ENCODE peak calls at places on chromosome 22, in four cellular contexts. L is right lobe of liver, N is adrenal gland, C is MM.1S. E is an unnamed sample.

GRCh38 chr22:17878970-17879369 is 104.7 kb upstream of the BID start:
- DNase-seq in L (no peak), N (no peak), C (no peak), E (no peak)

GRCh38 chr22:37244114-37244921 is at the start of gene RAC2:
- DNase-seq in L (peak; percentile 82), N (peak; percentile 49), C (peak; percentile 92), E (no peak)

GRCh38 chr22:35140879-35141745 is 75.2 kb downstream of the ISX start:
- DNase-seq in L (no peak), N (no peak), C (no peak), E (peak; percentile 28)

GRCh38 chr22:30940655-30941362 is 27.8 kb downstream of the MORC2 start:
- DNase-seq in L (no peak), N (no peak), C (no peak), E (no peak)

GRCh38 chr22:29907753-29908515 is 25.0 kb downstream of the MTMR3 start:
- DNase-seq in L (peak; percentile 80), N (peak; percentile 92), C (no peak), E (peak; percentile 70)

GRCh38 chr22:28027453-28028448 is 108.7 kb upstream of the PITPNB start:
- DNase-seq in L (no peak), N (no peak), C (no peak), E (no peak)

GRCh38 chr22:43390166-43390565 is 21.6 kb upstream of the MPPED1 start:
- DNase-seq in L (no peak), N (no peak), C (no peak), E (no peak)

GRCh38 chr22:26907366-26907765 is 250.0 kb downstream of the MIAT start:
- DNase-seq in L (no peak), N (no peak), C (no peak), E (no peak)

GRCh38 chr22:38062782-38063181 is 5.6 kb downstream of the PICK1 start:
- DNase-seq in L (no peak), N (peak; percentile 56), C (no peak), E (no peak)

GRCh38 chr22:17954200-17954859 is 70.0 kb downstream of the MICAL3 start:
- DNase-seq in L (no peak), N (no peak), C (no peak), E (no peak)

GRCh38 chr22:17258015-17258827 is 39.0 kb upstream of the ADA2 start:
- DNase-seq in L (peak; percentile 57), N (peak; percentile 59), C (peak; percentile 98), E (peak; percentile 99)

GRCh38 chr22:43099095-43099494 is 9.9 kb upstream of the TTLL1 start:
- DNase-seq in L (no peak), N (peak; percentile 66), C (no peak), E (no peak)

GRCh38 chr22:35540600-35541253 is at the start of gene RASD2:
- DNase-seq in L (no peak), N (peak; percentile 27), C (peak; percentile 43), E (peak; percentile 47)

GRCh38 chr22:48371391-48371790 is 1456.3 kb downstream of the BRD1 start:
- DNase-seq in L (no peak), N (no peak), C (no peak), E (no peak)

GRCh38 chr22:38706885-38707180 is 1.1 kb downstream of the GTPBP1 start:
- DNase-seq in L (no peak), N (no peak), C (no peak), E (no peak)

GRCh38 chr22:29258407-29259252 is 9.2 kb downstream of the RHBDD3 start:
- DNase-seq in L (no peak), N (no peak), C (no peak), E (no peak)

GRCh38 chr22:27331526-27332281 is 469.9 kb downstream of the MN1 start:
- DNase-seq in L (peak; percentile 74), N (peak; percentile 52), C (no peak), E (peak; percentile 23)

GRCh38 chr22:40560551-40560950 is 76.0 kb downstream of the MRTFA start:
- DNase-seq in L (no peak), N (peak; percentile 32), C (no peak), E (no peak)

GRCh38 chr22:48713266-48714205 is 1114.1 kb downstream of the BRD1 start:
- DNase-seq in L (no peak), N (no peak), C (no peak), E (no peak)

GRCh38 chr22:37018815-37019308 is 385 bp downstream of the TST start:
- DNase-seq in L (peak; percentile 59), N (peak; percentile 77), C (no peak), E (peak; percentile 37)

GRCh38 chr22:36077261-36077660 is 48.6 kb upstream of the RBFOX2 start:
- DNase-seq in L (no peak), N (no peak), C (no peak), E (no peak)

GRCh38 chr22:22942511-22943329 is 55.1 kb downstream of the IGLL5 start:
- DNase-seq in L (peak; percentile 51), N (peak; percentile 61), C (peak; percentile 91), E (peak; percentile 87)

DNA sequence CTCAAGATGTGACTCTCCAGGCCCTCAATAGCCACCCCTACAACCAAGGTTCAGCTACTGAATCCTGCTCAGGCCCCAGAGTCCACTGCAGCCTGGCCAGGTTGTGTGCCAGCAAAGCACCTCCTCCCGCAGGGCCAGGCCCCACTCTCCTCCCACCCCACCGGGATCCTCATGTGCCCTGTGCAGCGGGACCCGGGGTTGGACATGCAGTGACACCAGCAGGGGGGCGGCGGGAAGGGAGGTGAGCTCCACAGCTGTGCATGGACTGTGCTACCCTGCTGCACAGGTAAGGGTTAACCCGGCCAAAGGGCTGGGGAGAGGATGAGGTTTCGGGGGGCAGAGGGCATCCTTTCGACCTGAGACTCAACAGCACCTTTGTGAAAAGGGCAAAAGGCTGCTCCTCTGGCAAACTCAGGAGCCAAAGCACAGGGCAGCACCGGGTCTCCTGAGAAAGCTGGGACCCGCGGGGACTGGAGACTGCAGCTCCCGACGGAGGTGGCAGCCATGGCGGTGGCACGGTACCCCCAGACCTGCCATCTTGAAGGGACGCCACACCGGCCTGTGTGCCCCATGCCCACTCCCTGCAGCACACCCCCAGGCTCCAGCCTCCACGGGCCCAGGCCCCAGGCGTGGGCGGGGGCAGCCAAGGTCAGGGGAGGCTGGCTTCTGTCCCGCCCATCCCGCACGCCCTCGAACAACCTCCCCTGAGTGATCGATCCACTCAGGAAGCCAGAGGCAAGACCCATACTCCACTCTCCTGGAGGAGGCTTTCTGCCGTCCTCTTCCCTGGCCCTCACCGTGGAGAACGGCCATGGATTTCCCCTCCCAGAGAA is 10.6 kb downstream of the PLXNB2 start:
- DNase-seq in L (no peak), N (peak; percentile 59), C (no peak), E (no peak)
- H3K4me1 ChIP-seq in L (peaks cover 82% of the 10 kb centered on the region), N (peaks cover 89% of the 10 kb centered on the region), C (no peaks in the 10 kb centered on the region), E (peaks cover 23% of the 10 kb centered on the region)

DNA sequence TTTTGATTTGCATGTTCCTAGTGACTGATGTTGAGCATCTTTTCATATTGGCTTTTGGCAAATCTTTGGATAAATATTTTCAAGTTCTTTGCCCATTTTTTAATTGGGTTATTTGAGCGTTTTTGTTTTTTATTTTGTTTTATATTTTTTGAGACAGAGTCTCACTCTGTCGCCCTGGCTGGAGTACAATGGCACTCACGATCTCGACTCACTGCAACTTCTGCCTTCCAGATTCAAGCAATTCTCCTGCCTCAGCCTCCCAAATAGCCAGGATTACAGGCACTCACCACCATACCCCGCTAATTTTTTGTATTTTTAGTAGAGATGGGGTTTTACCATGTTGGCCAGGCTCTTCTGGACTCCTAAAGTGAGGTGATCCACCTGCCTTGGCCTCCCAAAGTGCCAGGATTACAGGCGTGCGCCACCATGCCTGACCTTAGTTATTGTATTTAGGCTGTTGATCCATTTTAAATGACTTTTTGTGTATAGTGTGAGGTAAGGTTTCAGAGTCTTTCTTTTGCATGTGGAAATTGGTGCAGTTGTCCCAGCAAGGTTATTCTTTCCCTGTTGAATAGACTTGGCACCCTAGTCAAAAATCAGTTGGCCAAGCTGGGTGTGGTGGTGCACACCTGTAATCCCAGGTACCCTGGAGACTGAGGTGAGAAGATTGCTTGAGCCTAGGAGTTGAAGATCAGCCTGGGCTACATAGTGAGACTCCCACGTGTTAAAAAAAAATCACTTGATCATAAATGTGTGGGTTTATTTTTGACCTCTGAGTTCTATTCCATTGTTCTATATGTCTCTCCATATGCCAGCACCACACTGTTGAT is 23.7 kb upstream of the AIFM3 start:
- DNase-seq in L (no peak), N (no peak), C (no peak), E (no peak)
- H3K4me1 ChIP-seq in L (peaks cover 27% of the 10 kb centered on the region), N (peaks cover 29% of the 10 kb centered on the region), C (no peaks in the 10 kb centered on the region), E (no peaks in the 10 kb centered on the region)

GRCh38 chr22:32482708-32483107 is 8.1 kb downstream of the FBXO7 start:
- DNase-seq in L (no peak), N (no peak), C (no peak), E (no peak)
- H3K4me1 ChIP-seq in L (peaks cover 23% of the 10 kb centered on the region), N (peaks cover 36% of the 10 kb centered on the region), C (peaks cover 5% of the 10 kb centered on the region), E (peaks cover 5% of the 10 kb centered on the region)

GRCh38 chr22:41936894-41937169 is 10.1 kb downstream of the CENPM start:
- DNase-seq in L (no peak), N (no peak), C (no peak), E (no peak)
- H3K4me1 ChIP-seq in L (no peaks in the 10 kb centered on the region), N (peaks cover 7% of the 10 kb centered on the region), C (peaks cover 14% of the 10 kb centered on the region), E (no peaks in the 10 kb centered on the region)

DNA sequence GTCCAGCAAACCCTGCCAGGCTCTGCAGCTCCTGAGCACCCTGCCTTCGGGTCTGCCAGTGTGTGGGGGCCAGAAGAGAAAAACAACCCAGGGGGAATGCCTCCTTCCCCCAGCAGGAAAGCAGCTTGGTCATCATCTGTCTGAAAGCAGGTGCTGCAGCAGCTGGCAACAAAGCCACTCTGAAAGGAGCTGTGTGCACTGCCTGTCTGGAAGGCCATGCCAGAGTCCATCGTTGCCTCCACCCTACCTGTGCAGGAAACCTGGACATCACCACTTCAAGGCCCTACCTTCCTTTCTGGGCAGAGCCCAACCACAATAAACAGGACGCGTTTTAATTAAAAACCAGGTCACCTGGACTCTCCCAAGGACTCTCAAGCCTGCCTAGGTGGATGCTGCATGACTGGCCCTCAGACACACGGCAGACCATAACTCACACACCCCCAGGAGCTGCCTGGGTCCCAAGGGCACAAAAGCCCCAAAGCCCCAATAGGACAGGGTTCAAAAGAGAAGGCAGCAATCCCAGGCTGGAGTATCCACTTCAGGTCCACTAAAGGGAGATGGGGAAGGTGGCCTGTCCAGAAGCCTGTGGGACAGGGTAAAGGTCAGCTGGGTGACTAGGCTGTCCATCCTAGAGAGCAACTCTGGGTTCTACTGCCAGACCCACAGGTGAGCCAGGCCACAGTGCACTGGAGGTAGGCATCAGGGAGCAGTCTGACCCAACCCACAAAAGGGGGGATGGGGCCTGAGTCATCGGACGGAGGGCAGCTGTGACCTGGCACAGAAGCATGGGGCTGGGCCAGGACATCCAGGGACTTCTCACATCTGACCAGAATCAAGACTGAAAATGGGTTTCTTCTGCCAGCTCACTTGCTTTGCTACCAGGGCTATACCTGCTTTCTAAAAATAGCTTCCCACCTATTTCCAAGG is 6.1 kb downstream of the GNB1L start:
- DNase-seq in L (peak; percentile 84), N (peak; percentile 80), C (peak; percentile 82), E (no peak)
- H3K4me1 ChIP-seq in L (peaks cover 9% of the 10 kb centered on the region), N (peaks cover 17% of the 10 kb centered on the region), C (peaks cover 46% of the 10 kb centered on the region), E (peaks cover 3% of the 10 kb centered on the region)

GRCh38 chr22:24973867-24974266 is 21.4 kb downstream of the KIAA1671 start:
- DNase-seq in L (peak; percentile 66), N (no peak), C (no peak), E (no peak)

GRCh38 chr22:24969588-24970301 is 17.2 kb downstream of the KIAA1671 start:
- DNase-seq in L (peak; percentile 74), N (peak; percentile 93), C (no peak), E (no peak)

GRCh38 chr22:24975813-24976341 is 23.4 kb downstream of the KIAA1671 start:
- DNase-seq in L (no peak), N (peak; percentile 57), C (no peak), E (no peak)

GRCh38 chr22:24975125-24975640 is 22.7 kb downstream of the KIAA1671 start:
- DNase-seq in L (no peak), N (no peak), C (no peak), E (no peak)

GRCh38 chr22:24972369-24972768 is 19.9 kb downstream of the KIAA1671 start:
- DNase-seq in L (no peak), N (no peak), C (no peak), E (no peak)
- H3K4me1 ChIP-seq in L (peaks cover 3% of the 10 kb centered on the region), N (peaks cover 57% of the 10 kb centered on the region), C (no peaks in the 10 kb centered on the region), E (peaks cover 11% of the 10 kb centered on the region)